ENCODE peak calls at places on chromosomes 7 and 10, in seven cellular contexts. I is HCT116, C is IMR-90, J is A549, F is HepG2, K is H1, E is GM12878. V is an unnamed sample.

GRCh38 chr10:58588673-58589265 is 76.1 kb downstream of the BICC1 start:
- DNase-seq in J (no peak), C (no peak), I (no peak), K (peak; percentile 75), E (no peak), F (no peak), V (peak; percentile 26)

GRCh38 chr7:46603780-46604725 is 683.0 kb upstream of the IGFBP3 start:
- DNase-seq in J (no peak), F (no peak), K (no peak), E (no peak), C (peak; percentile 33), I (no peak), V (no peak)

GRCh38 chr7:69937097-69937496 is 338.8 kb downstream of the AUTS2 start:
- DNase-seq in C (no peak), I (no peak), J (no peak), E (no peak), K (no peak), F (no peak), V (no peak)

GRCh38 chr10:105149371-105149871 is 508.3 kb downstream of the SORCS3 start:
- DNase-seq in K (no peak), F (no peak), E (no peak), C (no peak), I (no peak), J (no peak), V (no peak)

GRCh38 chr7:81624650-81625310 is 145.1 kb downstream of the HGF start:
- DNase-seq in C (peak; percentile 50), F (no peak), J (no peak), E (no peak), K (no peak), I (no peak), V (no peak)

GRCh38 chr10:22344781-22345300 is 455 bp upstream of the SPAG6 start:
- DNase-seq in I (no peak), E (no peak), F (no peak), C (no peak), J (no peak), K (no peak), V (no peak)

GRCh38 chr7:4650471-4651047 is 31.5 kb upstream of the FOXK1 start:
- DNase-seq in C (peak; percentile 23), F (peak; percentile 34), I (no peak), J (no peak), K (peak; percentile 46), E (no peak), V (no peak)

GRCh38 chr7:149476791-149477190 is 15.9 kb upstream of the ZNF777 start:
- DNase-seq in I (no peak), C (no peak), J (no peak), K (peak; percentile 28), F (no peak), E (no peak), V (no peak)

GRCh38 chr10:27912241-27912640 is 86.6 kb downstream of the ODAD2 start:
- DNase-seq in E (no peak), J (no peak), K (no peak), C (peak; percentile 4), I (no peak), F (no peak), V (no peak)

GRCh38 chr7:90540406-90540805 is 55.7 kb upstream of the CDK14 start:
- DNase-seq in E (no peak), K (no peak), F (no peak), J (no peak), C (no peak), I (no peak), V (no peak)

GRCh38 chr10:100007239-100008141 is 2.3 kb downstream of the DNMBP start:
- DNase-seq in C (no peak), K (no peak), J (no peak), I (no peak), E (no peak), F (no peak), V (no peak)

GRCh38 chr7:136869991-136870798 is 1.7 kb downstream of the CHRM2 start:
- DNase-seq in F (no peak), K (no peak), E (no peak), J (no peak), C (peak; percentile 30), I (no peak), V (no peak)

GRCh38 chr10:119323085-119323670 is 115.8 kb downstream of the GRK5 start:
- DNase-seq in K (no peak), I (no peak), F (peak; percentile 74), E (no peak), C (no peak), J (no peak), V (no peak)

GRCh38 chr10:76287856-76288255 is 856.4 kb downstream of the LRMDA start:
- DNase-seq in J (no peak), C (peak; percentile 6), F (no peak), K (no peak), I (no peak), E (no peak), V (no peak)

GRCh38 chr7:139696547-139696946 is 81.3 kb downstream of the HIPK2 start:
- DNase-seq in J (no peak), I (no peak), K (no peak), C (no peak), E (no peak), F (no peak), V (no peak)

GRCh38 chr10:27104919-27105318 is 4.6 kb upstream of the ANKRD26 start:
- DNase-seq in K (no peak), E (no peak), J (no peak), F (no peak), I (no peak), C (no peak), V (no peak)

DNA sequence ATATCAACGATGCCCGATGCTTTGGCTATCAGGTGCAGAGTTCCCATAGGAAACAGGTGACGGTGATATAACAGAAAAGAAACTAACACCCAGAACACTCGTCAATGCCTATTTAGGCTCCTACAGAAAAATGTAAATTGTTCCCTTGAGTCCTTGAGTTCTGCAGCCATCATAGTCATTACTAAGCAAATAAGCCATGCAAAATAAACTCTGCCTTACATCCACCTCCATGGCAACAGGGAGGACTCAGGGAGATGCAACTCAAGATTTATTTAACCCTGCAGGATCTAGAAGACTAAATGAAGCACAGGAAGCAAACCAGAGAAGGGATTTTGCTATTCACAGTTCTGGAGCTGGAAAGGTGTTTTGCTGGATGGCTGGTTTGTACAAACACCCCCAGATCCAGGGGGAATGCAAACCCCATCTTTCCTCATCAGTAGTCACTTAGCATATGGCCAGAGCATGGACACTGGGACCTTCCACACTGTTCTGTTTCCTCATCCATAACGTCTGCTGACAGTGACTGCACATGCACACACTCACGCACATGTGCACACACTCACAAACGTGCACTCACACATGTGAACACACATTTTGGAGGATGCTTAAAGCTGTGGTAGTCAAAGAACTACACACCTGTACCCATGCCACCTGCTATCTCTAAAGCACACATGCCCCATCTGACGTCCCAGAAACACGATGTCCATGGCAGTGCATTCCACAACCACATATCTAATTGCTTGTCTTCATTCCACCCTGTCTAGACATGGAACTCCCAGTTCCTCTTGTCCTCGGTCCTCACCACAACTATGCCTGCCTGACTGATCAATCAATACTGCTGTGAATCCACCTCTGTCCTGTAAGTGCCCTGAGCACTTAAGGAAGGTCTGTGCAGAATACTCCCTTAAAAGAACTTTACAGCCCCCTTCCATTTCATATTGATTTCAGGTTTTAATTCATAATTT is 178.2 kb downstream of the COBL start:
- DNase-seq in J (no peak), F (no peak), I (no peak), K (peak; percentile 24), E (no peak), C (no peak), V (no peak)
- TF ChIP-seq CEBPB in J (no peak), F (no peak), I (no peak), K (no peak), E (no peak), C (no peak), V (no peak)

DNA sequence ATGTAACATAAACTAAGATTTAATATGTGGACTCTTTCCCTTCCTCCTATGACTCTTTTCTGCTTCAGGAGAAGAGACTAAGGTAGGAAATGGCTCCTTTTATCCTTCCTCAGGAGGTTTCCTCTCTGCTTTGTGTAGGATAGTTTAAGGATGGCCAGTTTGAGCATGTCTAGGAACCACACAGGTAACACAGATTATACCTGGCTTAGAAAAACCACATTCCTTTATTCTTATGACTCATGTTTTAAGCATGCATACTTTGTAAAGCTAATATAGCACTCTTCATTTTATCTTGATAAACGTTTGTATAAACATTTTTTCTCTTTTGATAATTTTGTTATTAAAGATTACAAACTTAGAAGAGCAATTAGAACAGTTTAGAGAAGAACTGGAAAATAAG is 57.8 kb downstream of the CYP51A1 start:
- DNase-seq in F (no peak), K (no peak), E (no peak), J (no peak), C (no peak), I (no peak), V (no peak)
- H3K4me2 ChIP-seq in F (no peak overlapping the region), K (no peak overlapping the region), E (no peak overlapping the region), J (no peak overlapping the region), C (no peak overlapping the region), I (peak overlapping the region; percentile 67), V (no peak overlapping the region)

GRCh38 chr10:15703944-15704580 is 15.7 kb downstream of the ITGA8 start:
- DNase-seq in J (no peak), K (no peak), C (no peak), F (no peak), I (no peak), E (no peak), V (no peak)

GRCh38 chr10:15705298-15705697 is 14.4 kb downstream of the ITGA8 start:
- DNase-seq in J (no peak), I (no peak), C (no peak), F (no peak), K (no peak), E (no peak), V (no peak)

GRCh38 chr10:15703167-15703880 is 16.4 kb downstream of the ITGA8 start:
- DNase-seq in J (no peak), K (no peak), I (no peak), C (no peak), E (no peak), F (no peak), V (no peak)

GRCh38 chr10:15700078-15700477 is 19.6 kb downstream of the ITGA8 start:
- DNase-seq in E (no peak), C (no peak), F (no peak), K (no peak), J (no peak), I (no peak), V (no peak)

DNA sequence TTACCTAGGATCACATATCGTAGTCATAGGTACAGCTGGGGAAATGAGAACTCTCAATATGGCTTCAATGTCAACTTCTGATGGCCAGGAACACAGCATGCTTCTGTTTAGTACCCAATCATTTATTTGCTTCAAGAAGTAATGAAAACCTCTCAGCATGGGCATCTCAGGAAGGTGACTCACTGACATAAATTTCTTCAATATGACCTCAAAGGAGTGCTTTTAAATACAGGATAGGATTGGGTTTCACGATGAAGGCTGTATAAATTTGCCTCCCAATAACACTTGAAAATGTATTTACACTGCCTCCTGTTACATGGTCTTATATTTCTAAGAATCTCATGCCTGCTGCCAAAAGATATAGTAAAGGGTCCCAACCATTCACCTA is 15.1 kb downstream of the ITGA8 start:
- DNase-seq in E (no peak), I (no peak), C (no peak), J (no peak), K (no peak), F (no peak), V (no peak)
- TF ChIP-seq CEBPB in E (no peak), I (no peak), C (no peak), J (no peak), K (no peak), F (no peak), V (no peak)

DNA sequence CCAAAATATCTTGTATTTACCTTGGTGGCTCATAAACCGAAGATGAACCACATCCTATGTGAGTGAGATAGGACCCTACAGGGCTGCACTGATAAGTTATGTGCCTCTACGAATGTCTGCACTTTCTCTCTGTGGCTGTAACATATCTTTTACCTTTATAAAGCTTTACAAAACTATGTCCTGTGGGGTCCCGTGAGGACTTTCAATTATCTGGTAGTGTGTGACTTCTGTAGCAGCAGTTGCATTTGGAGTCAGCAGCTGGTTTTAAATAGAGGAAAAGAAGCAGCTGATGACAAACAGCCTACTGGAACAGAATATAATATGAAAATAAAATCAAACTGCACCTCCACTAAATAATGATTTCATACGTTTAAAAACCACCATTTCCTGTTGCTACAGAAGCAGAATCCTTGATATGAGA is 222.4 kb upstream of the GNAI1 start:
- DNase-seq in E (no peak), C (no peak), I (no peak), K (no peak), F (no peak), J (no peak), V (no peak)
- H3K4me2 ChIP-seq in E (no peak overlapping the region), C (no peak overlapping the region), I (no peak overlapping the region), K (no peak overlapping the region), F (no peak overlapping the region), J (no peak overlapping the region), V (no peak overlapping the region)